ENCODE peak calls at places on chromosomes 13 and 19, in eight cellular contexts. C is endodermal cell; W is stomach; F is uterus; R is CD8-positive, alpha-beta T cell; L is heart left ventricle; K is adrenal gland; N is AG04450. J is an unnamed sample.

GRCh38 chr13:33310245-33311038 is 24.9 kb upstream of the STARD13 start:
- DNase-seq in R (no peak), K (no peak), F (no peak), C (no peak), L (no peak), W (no peak), N (no peak), J (no peak)

GRCh38 chr13:92657565-92657964 is 569.0 kb upstream of the GPC6 start:
- DNase-seq in N (no peak), W (no peak), C (no peak), F (no peak), K (no peak), R (no peak), L (no peak), J (no peak)

GRCh38 chr19:16285769-16286564 is 38.7 kb upstream of the KLF2 start:
- DNase-seq in L (peak; percentile 59), N (no peak), K (no peak), C (no peak), F (peak; percentile 32), W (no peak), R (no peak), J (no peak)

GRCh38 chr19:19740755-19741154 is 7.8 kb upstream of the ZNF14 start:
- DNase-seq in N (no peak), K (no peak), L (no peak), R (no peak), C (no peak), W (no peak), F (no peak), J (no peak)

GRCh38 chr13:76292031-76292430 is 594.2 kb downstream of the KCTD12 start:
- DNase-seq in L (no peak), N (no peak), W (no peak), R (no peak), F (no peak), C (no peak), K (no peak), J (no peak)

GRCh38 chr19:54425382-54425723 is 10.1 kb downstream of the TTYH1 start:
- DNase-seq in W (no peak), N (no peak), R (no peak), F (no peak), K (no peak), L (no peak), C (no peak), J (no peak)

GRCh38 chr13:46097015-46097414 is 7.8 kb downstream of the CPB2 start:
- DNase-seq in L (no peak), R (no peak), F (no peak), N (no peak), C (no peak), K (no peak), W (no peak), J (no peak)

GRCh38 chr13:98308525-98308911 is 131.4 kb upstream of the RNF113B start:
- DNase-seq in C (no peak), K (no peak), W (no peak), N (no peak), R (no peak), L (no peak), F (no peak), J (no peak)

GRCh38 chr13:23510544-23510916 is 59.7 kb upstream of the TNFRSF19 start:
- DNase-seq in C (no peak), L (no peak), F (no peak), R (no peak), W (no peak), K (no peak), N (no peak), J (no peak)

GRCh38 chr19:36524617-36525016 is 3.5 kb downstream of the ZNF260 start:
- DNase-seq in N (no peak), L (no peak), C (no peak), R (no peak), K (no peak), F (no peak), W (no peak), J (no peak)
- H3K9me3 ChIP-seq in N (peaks cover 43% of the 10 kb centered on the region), L (peaks cover 46% of the 10 kb centered on the region), C (peaks cover 71% of the 10 kb centered on the region), R (peaks cover 18% of the 10 kb centered on the region), K (no peaks in the 10 kb centered on the region), F (peaks cover 49% of the 10 kb centered on the region), W (peaks cover 77% of the 10 kb centered on the region), J (peaks cover 66% of the 10 kb centered on the region)

GRCh38 chr19:4431808-4432674 is 25.6 kb downstream of the UBXN6 start:
- DNase-seq in W (no peak), L (no peak), K (no peak), R (no peak), C (peak; percentile 43), F (no peak), N (no peak), J (no peak)

GRCh38 chr19:4430760-4431159 is 26.8 kb downstream of the UBXN6 start:
- DNase-seq in W (no peak), K (no peak), F (no peak), L (no peak), R (no peak), C (no peak), N (no peak), J (no peak)

GRCh38 chr19:4429266-4430200 is 27.1 kb downstream of the CHAF1A start:
- DNase-seq in L (no peak), N (peak; percentile 23), K (no peak), C (no peak), R (no peak), F (no peak), W (no peak), J (no peak)

GRCh38 chr19:4425531-4425930 is 23.1 kb downstream of the CHAF1A start:
- DNase-seq in W (no peak), F (no peak), C (no peak), K (no peak), L (no peak), N (peak; percentile 74), R (no peak), J (no peak)

DNA sequence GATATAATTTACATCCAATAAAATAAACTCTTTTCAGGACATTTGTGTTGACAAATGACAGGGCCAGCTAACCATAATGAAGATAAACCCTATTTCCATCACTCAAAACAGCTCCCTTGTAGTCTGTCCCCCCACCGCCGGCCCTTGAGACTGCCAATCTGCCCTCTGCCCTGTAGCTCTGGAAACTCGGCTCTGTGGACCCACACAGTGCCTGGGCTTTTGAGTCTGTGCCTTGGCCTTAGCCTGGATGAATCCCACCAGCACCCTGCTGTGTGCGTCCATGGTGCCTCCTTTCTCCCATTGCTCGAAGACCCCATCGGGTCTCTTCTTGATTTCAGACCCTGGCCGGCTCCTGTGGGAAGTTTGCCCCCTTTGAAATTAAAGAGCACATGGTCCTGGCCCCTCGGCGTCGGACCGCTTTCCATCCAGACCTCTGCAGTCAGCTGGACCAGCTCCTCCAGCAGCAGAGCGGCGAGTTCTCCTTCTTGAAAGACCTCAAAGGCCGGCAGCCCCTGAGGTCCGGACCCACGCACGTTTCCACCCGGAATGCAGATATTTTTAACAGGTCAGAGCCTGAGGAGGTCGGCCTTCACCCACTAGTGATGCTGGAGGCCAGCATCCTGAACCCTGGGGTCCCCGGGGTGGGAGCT is 26.0 kb downstream of the CHAF1A start:
- DNase-seq in R (no peak), K (no peak), C (peak; percentile 45), F (no peak), N (no peak), W (no peak), L (no peak), J (no peak)
- TF ChIP-seq CTCF in R (no peak), K (no peak), C (no peak), F (no peak), N (no peak), W (no peak), L (no peak), J (no peak)

GRCh38 chr13:110382229-110382628 is 75.1 kb downstream of the COL4A2 start:
- DNase-seq in L (no peak), W (no peak), N (no peak), R (no peak), F (no peak), K (no peak), C (no peak), J (no peak)

GRCh38 chr13:110379905-110380341 is 72.8 kb downstream of the COL4A2 start:
- DNase-seq in F (peak; percentile 11), L (no peak), C (peak; percentile 83), R (no peak), N (no peak), K (no peak), W (no peak), J (no peak)

GRCh38 chr13:110381029-110381360 is 73.9 kb downstream of the COL4A2 start:
- DNase-seq in C (no peak), K (no peak), F (no peak), R (no peak), W (no peak), N (no peak), L (no peak), J (no peak)

GRCh38 chr13:110379358-110379757 is 72.3 kb downstream of the COL4A2 start:
- DNase-seq in C (no peak), W (no peak), N (no peak), L (no peak), R (no peak), F (no peak), K (no peak), J (no peak)

DNA sequence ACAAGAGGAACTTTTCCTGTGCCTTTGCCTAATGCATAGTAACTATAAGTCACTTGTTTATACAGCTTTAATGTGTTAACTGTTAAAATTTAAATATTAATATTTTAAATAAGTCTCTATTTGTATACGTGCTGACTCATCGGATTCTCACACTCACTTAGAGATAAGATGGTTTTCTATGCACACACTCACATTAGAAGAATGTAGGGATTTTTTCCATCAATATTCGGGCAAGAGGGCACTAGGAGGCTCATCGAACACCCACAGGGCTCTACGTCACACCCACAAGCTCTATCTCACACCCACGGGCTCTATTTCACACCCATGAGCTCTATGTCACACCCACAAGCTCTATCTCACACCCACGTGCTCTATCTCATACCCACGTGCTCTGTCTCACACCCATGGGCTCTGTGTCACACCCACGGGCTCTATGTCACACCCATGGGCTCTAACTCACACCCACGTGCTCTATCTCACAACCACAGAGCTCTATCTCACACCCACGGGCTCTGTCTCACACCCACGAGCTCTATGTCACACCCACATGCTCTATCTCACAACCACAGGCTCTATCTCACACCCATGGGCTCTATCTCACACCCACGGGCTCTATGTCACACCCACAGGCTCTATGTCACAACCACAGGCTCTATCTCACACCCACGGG is 73.4 kb downstream of the COL4A2 start:
- DNase-seq in L (no peak), K (no peak), F (peak; percentile 10), C (peak; percentile 61), N (no peak), W (no peak), R (no peak), J (no peak)
- H3K27ac ChIP-seq in L (no peak overlapping the region), K (no peak overlapping the region), F (peak overlapping the region; percentile 97), C (no peak overlapping the region), N (peak overlapping the region; percentile 95), W (peak overlapping the region; percentile 47), R (no peak overlapping the region), J (peak overlapping the region; percentile 13)

GRCh38 chr13:32243695-32244094 is 71.5 kb downstream of the ZAR1L start:
- DNase-seq in W (no peak), L (no peak), N (no peak), R (no peak), C (no peak), K (no peak), F (no peak), J (no peak)

GRCh38 chr13:32248789-32249188 is 66.4 kb downstream of the ZAR1L start:
- DNase-seq in N (no peak), W (no peak), R (no peak), L (no peak), F (no peak), C (no peak), K (no peak), J (no peak)

GRCh38 chr13:32247887-32248286 is 67.3 kb downstream of the ZAR1L start:
- DNase-seq in K (no peak), N (no peak), W (no peak), F (no peak), R (no peak), L (no peak), C (no peak), J (no peak)

GRCh38 chr13:32246468-32246867 is 68.7 kb downstream of the ZAR1L start:
- DNase-seq in N (no peak), K (peak; percentile 62), C (peak; percentile 93), R (peak; percentile 8), F (peak; percentile 56), L (peak; percentile 73), W (peak; percentile 68), J (no peak)

GRCh38 chr13:32245555-32245954 is 69.6 kb downstream of the ZAR1L start:
- DNase-seq in R (no peak), L (no peak), C (no peak), K (no peak), N (no peak), W (no peak), F (no peak), J (no peak)
- H3K9me3 ChIP-seq in R (no peaks in the 10 kb centered on the region), L (no peaks in the 10 kb centered on the region), C (no peaks in the 10 kb centered on the region), K (no peaks in the 10 kb centered on the region), N (no peaks in the 10 kb centered on the region), W (no peaks in the 10 kb centered on the region), F (no peaks in the 10 kb centered on the region), J (no peaks in the 10 kb centered on the region)

J was measured in esophagus squamous epithelium.